ENCODE peak calls at places on chromosomes 5 and 9, in nine cellular contexts. One of them, this sample, is unnamed.

GRCh38 chr9:20490246-20490834 is 132.0 kb downstream of the MLLT3 start:
- DNase-seq in stimulated activated CD4-positive, alpha-beta T cell treated with anti-CD3 and anti-CD28 coated beads, Interleukin-15, amount 100 ng/mL, for 1 hour: no peak
- DNase-seq in neural progenitor cell: no peak
- DNase-seq in lower leg skin: no peak
- DNase-seq in esophagus squamous epithelium: no peak
- DNase-seq in GM10248: no peak
- DNase-seq in HEK293T: no peak
- DNase-seq in SW 1271: no peak
- DNase-seq in pons: no peak
- DNase-seq in this sample: no peak

GRCh38 chr9:112334319-112334828 is 955 bp upstream of the PTBP3 start:
- DNase-seq in stimulated activated CD4-positive, alpha-beta T cell treated with anti-CD3 and anti-CD28 coated beads, Interleukin-15, amount 100 ng/mL, for 1 hour: no peak
- DNase-seq in neural progenitor cell: peak
- DNase-seq in lower leg skin: no peak
- DNase-seq in esophagus squamous epithelium: no peak
- DNase-seq in GM10248: peak
- DNase-seq in HEK293T: no peak
- DNase-seq in SW 1271: no peak
- DNase-seq in pons: peak
- DNase-seq in this sample: peak

GRCh38 chr5:175652741-175653663 is 4.9 kb upstream of the HRH2 start:
- DNase-seq in stimulated activated CD4-positive, alpha-beta T cell treated with anti-CD3 and anti-CD28 coated beads, Interleukin-15, amount 100 ng/mL, for 1 hour: peak
- DNase-seq in neural progenitor cell: no peak
- DNase-seq in lower leg skin: no peak
- DNase-seq in esophagus squamous epithelium: no peak
- DNase-seq in GM10248: no peak
- DNase-seq in HEK293T: no peak
- DNase-seq in SW 1271: no peak
- DNase-seq in pons: no peak
- DNase-seq in this sample: no peak

GRCh38 chr9:135524130-135524861 is 3.1 kb downstream of the LCN1 start:
- DNase-seq in stimulated activated CD4-positive, alpha-beta T cell treated with anti-CD3 and anti-CD28 coated beads, Interleukin-15, amount 100 ng/mL, for 1 hour: no peak
- DNase-seq in neural progenitor cell: no peak
- DNase-seq in lower leg skin: no peak
- DNase-seq in esophagus squamous epithelium: no peak
- DNase-seq in GM10248: no peak
- DNase-seq in HEK293T: no peak
- DNase-seq in SW 1271: no peak
- DNase-seq in pons: no peak
- DNase-seq in this sample: no peak

GRCh38 chr5:33892419-33893151 is 795 bp upstream of the ADAMTS12 start:
- DNase-seq in stimulated activated CD4-positive, alpha-beta T cell treated with anti-CD3 and anti-CD28 coated beads, Interleukin-15, amount 100 ng/mL, for 1 hour: no peak
- DNase-seq in neural progenitor cell: peak
- DNase-seq in lower leg skin: no peak
- DNase-seq in esophagus squamous epithelium: no peak
- DNase-seq in GM10248: no peak
- DNase-seq in HEK293T: no peak
- DNase-seq in SW 1271: no peak
- DNase-seq in pons: no peak
- DNase-seq in this sample: peak

GRCh38 chr9:112881366-112881765 is 9.3 kb downstream of the SLC46A2 start:
- DNase-seq in stimulated activated CD4-positive, alpha-beta T cell treated with anti-CD3 and anti-CD28 coated beads, Interleukin-15, amount 100 ng/mL, for 1 hour: no peak
- DNase-seq in neural progenitor cell: no peak
- DNase-seq in lower leg skin: no peak
- DNase-seq in esophagus squamous epithelium: no peak
- DNase-seq in GM10248: no peak
- DNase-seq in HEK293T: no peak
- DNase-seq in SW 1271: no peak
- DNase-seq in pons: no peak
- DNase-seq in this sample: no peak

GRCh38 chr9:80775515-80775914 is 913.8 kb downstream of the TLE1 start:
- DNase-seq in stimulated activated CD4-positive, alpha-beta T cell treated with anti-CD3 and anti-CD28 coated beads, Interleukin-15, amount 100 ng/mL, for 1 hour: no peak
- DNase-seq in neural progenitor cell: no peak
- DNase-seq in lower leg skin: no peak
- DNase-seq in esophagus squamous epithelium: no peak
- DNase-seq in GM10248: no peak
- DNase-seq in HEK293T: no peak
- DNase-seq in SW 1271: no peak
- DNase-seq in pons: no peak
- DNase-seq in this sample: no peak

GRCh38 chr5:133219296-133219695 is 167.5 kb downstream of the HSPA4 start:
- DNase-seq in stimulated activated CD4-positive, alpha-beta T cell treated with anti-CD3 and anti-CD28 coated beads, Interleukin-15, amount 100 ng/mL, for 1 hour: no peak
- DNase-seq in neural progenitor cell: no peak
- DNase-seq in lower leg skin: no peak
- DNase-seq in esophagus squamous epithelium: no peak
- DNase-seq in GM10248: no peak
- DNase-seq in HEK293T: no peak
- DNase-seq in SW 1271: no peak
- DNase-seq in pons: no peak
- DNase-seq in this sample: no peak

GRCh38 chr5:79236364-79236969 is 536 bp downstream of the JMY start:
- DNase-seq in stimulated activated CD4-positive, alpha-beta T cell treated with anti-CD3 and anti-CD28 coated beads, Interleukin-15, amount 100 ng/mL, for 1 hour: peak
- DNase-seq in neural progenitor cell: peak
- DNase-seq in lower leg skin: no peak
- DNase-seq in esophagus squamous epithelium: no peak
- DNase-seq in GM10248: peak
- DNase-seq in HEK293T: peak
- DNase-seq in SW 1271: peak
- DNase-seq in pons: peak
- DNase-seq in this sample: peak

GRCh38 chr5:160231789-160232342 is 2.6 kb downstream of the FABP6 start:
- DNase-seq in stimulated activated CD4-positive, alpha-beta T cell treated with anti-CD3 and anti-CD28 coated beads, Interleukin-15, amount 100 ng/mL, for 1 hour: no peak
- DNase-seq in neural progenitor cell: no peak
- DNase-seq in lower leg skin: no peak
- DNase-seq in esophagus squamous epithelium: no peak
- DNase-seq in GM10248: no peak
- DNase-seq in HEK293T: no peak
- DNase-seq in SW 1271: no peak
- DNase-seq in pons: no peak
- DNase-seq in this sample: no peak

GRCh38 chr5:30650311-30650710 is 543.2 kb upstream of the CDH6 start:
- DNase-seq in stimulated activated CD4-positive, alpha-beta T cell treated with anti-CD3 and anti-CD28 coated beads, Interleukin-15, amount 100 ng/mL, for 1 hour: no peak
- DNase-seq in neural progenitor cell: no peak
- DNase-seq in lower leg skin: no peak
- DNase-seq in esophagus squamous epithelium: no peak
- DNase-seq in GM10248: no peak
- DNase-seq in HEK293T: no peak
- DNase-seq in SW 1271: no peak
- DNase-seq in pons: no peak
- DNase-seq in this sample: no peak

GRCh38 chr5:113673041-113673440 is 159.5 kb downstream of the YTHDC2 start:
- DNase-seq in stimulated activated CD4-positive, alpha-beta T cell treated with anti-CD3 and anti-CD28 coated beads, Interleukin-15, amount 100 ng/mL, for 1 hour: no peak
- DNase-seq in neural progenitor cell: no peak
- DNase-seq in lower leg skin: no peak
- DNase-seq in esophagus squamous epithelium: no peak
- DNase-seq in GM10248: no peak
- DNase-seq in HEK293T: no peak
- DNase-seq in SW 1271: no peak
- DNase-seq in pons: no peak
- DNase-seq in this sample: no peak

GRCh38 chr9:101495810-101496209 is 37.8 kb upstream of the RNF20 start:
- DNase-seq in stimulated activated CD4-positive, alpha-beta T cell treated with anti-CD3 and anti-CD28 coated beads, Interleukin-15, amount 100 ng/mL, for 1 hour: no peak
- DNase-seq in neural progenitor cell: no peak
- DNase-seq in lower leg skin: no peak
- DNase-seq in esophagus squamous epithelium: no peak
- DNase-seq in GM10248: no peak
- DNase-seq in HEK293T: no peak
- DNase-seq in SW 1271: peak
- DNase-seq in pons: no peak
- DNase-seq in this sample: no peak

GRCh38 chr9:133956520-133957076 is 35.5 kb downstream of the VAV2 start:
- DNase-seq in stimulated activated CD4-positive, alpha-beta T cell treated with anti-CD3 and anti-CD28 coated beads, Interleukin-15, amount 100 ng/mL, for 1 hour: no peak
- DNase-seq in neural progenitor cell: peak
- DNase-seq in lower leg skin: no peak
- DNase-seq in esophagus squamous epithelium: no peak
- DNase-seq in GM10248: no peak
- DNase-seq in HEK293T: no peak
- DNase-seq in SW 1271: no peak
- DNase-seq in pons: no peak
- DNase-seq in this sample: no peak

GRCh38 chr9:110538169-110538568 is 41.4 kb downstream of the SVEP1 start:
- DNase-seq in stimulated activated CD4-positive, alpha-beta T cell treated with anti-CD3 and anti-CD28 coated beads, Interleukin-15, amount 100 ng/mL, for 1 hour: no peak
- DNase-seq in neural progenitor cell: no peak
- DNase-seq in lower leg skin: no peak
- DNase-seq in esophagus squamous epithelium: no peak
- DNase-seq in GM10248: no peak
- DNase-seq in HEK293T: no peak
- DNase-seq in SW 1271: no peak
- DNase-seq in pons: no peak
- DNase-seq in this sample: no peak

GRCh38 chr9:2017459-2018161 is 2.5 kb downstream of the SMARCA2 start:
- DNase-seq in stimulated activated CD4-positive, alpha-beta T cell treated with anti-CD3 and anti-CD28 coated beads, Interleukin-15, amount 100 ng/mL, for 1 hour: peak
- DNase-seq in neural progenitor cell: peak
- DNase-seq in lower leg skin: peak
- DNase-seq in esophagus squamous epithelium: peak
- DNase-seq in GM10248: peak
- DNase-seq in HEK293T: peak
- DNase-seq in SW 1271: peak
- DNase-seq in pons: peak
- DNase-seq in this sample: peak

GRCh38 chr5:143887901-143888648 is 76.1 kb downstream of the HMHB1 start:
- DNase-seq in stimulated activated CD4-positive, alpha-beta T cell treated with anti-CD3 and anti-CD28 coated beads, Interleukin-15, amount 100 ng/mL, for 1 hour: no peak
- DNase-seq in neural progenitor cell: no peak
- DNase-seq in lower leg skin: no peak
- DNase-seq in esophagus squamous epithelium: no peak
- DNase-seq in GM10248: no peak
- DNase-seq in HEK293T: peak
- DNase-seq in SW 1271: no peak
- DNase-seq in pons: no peak
- DNase-seq in this sample: no peak

This sample was measured in tibial nerve.